ENCODE peak calls at places on chromosomes 3 and 15, in six cellular contexts. One of them, this sample, is unnamed.

GRCh38 chr3:183339461-183340086 is 86.5 kb downstream of the B3GNT5 start:
- DNase-seq in NCI-H1417: no peak
- DNase-seq in T1000: no peak
- DNase-seq in naive thymus-derived CD8-positive, alpha-beta T cell: no peak
- DNase-seq in activated naive CD8-positive, alpha-beta T cell treated with anti-CD3 and anti-CD28 coated beads for 36 hours: no peak
- DNase-seq in Caki2: no peak
- DNase-seq in this sample: no peak

GRCh38 chr3:72185549-72186484 is 400.9 kb upstream of the PROK2 start:
- DNase-seq in T1000: peak
- DNase-seq in Caki2: peak
- DNase-seq in naive thymus-derived CD8-positive, alpha-beta T cell: no peak
- DNase-seq in NCI-H1417: no peak
- DNase-seq in activated naive CD8-positive, alpha-beta T cell treated with anti-CD3 and anti-CD28 coated beads for 36 hours: peak
- DNase-seq in this sample: no peak

GRCh38 chr3:127690823-127691452 is 18.2 kb downstream of the ABTB1 start:
- DNase-seq in NCI-H1417: peak
- DNase-seq in naive thymus-derived CD8-positive, alpha-beta T cell: no peak
- DNase-seq in T1000: peak
- DNase-seq in activated naive CD8-positive, alpha-beta T cell treated with anti-CD3 and anti-CD28 coated beads for 36 hours: no peak
- DNase-seq in Caki2: peak
- DNase-seq in this sample: no peak

GRCh38 chr15:77034620-77035467 is 36.1 kb downstream of the TSPAN3 start:
- DNase-seq in T1000: no peak
- DNase-seq in NCI-H1417: no peak
- DNase-seq in Caki2: no peak
- DNase-seq in activated naive CD8-positive, alpha-beta T cell treated with anti-CD3 and anti-CD28 coated beads for 36 hours: peak
- DNase-seq in naive thymus-derived CD8-positive, alpha-beta T cell: no peak
- DNase-seq in this sample: peak

GRCh38 chr3:46469680-46470357 is 5.1 kb upstream of the LTF start:
- DNase-seq in NCI-H1417: no peak
- DNase-seq in naive thymus-derived CD8-positive, alpha-beta T cell: no peak
- DNase-seq in Caki2: no peak
- DNase-seq in activated naive CD8-positive, alpha-beta T cell treated with anti-CD3 and anti-CD28 coated beads for 36 hours: no peak
- DNase-seq in T1000: no peak
- DNase-seq in this sample: no peak

GRCh38 chr3:177705976-177706866 is 508.9 kb upstream of the TBL1XR1 start:
- DNase-seq in Caki2: no peak
- DNase-seq in NCI-H1417: no peak
- DNase-seq in naive thymus-derived CD8-positive, alpha-beta T cell: no peak
- DNase-seq in T1000: no peak
- DNase-seq in activated naive CD8-positive, alpha-beta T cell treated with anti-CD3 and anti-CD28 coated beads for 36 hours: no peak
- DNase-seq in this sample: no peak

GRCh38 chr3:49602049-49602554 is 47.8 kb downstream of the BSN start:
- DNase-seq in naive thymus-derived CD8-positive, alpha-beta T cell: no peak
- DNase-seq in activated naive CD8-positive, alpha-beta T cell treated with anti-CD3 and anti-CD28 coated beads for 36 hours: no peak
- DNase-seq in T1000: peak
- DNase-seq in NCI-H1417: no peak
- DNase-seq in Caki2: no peak
- DNase-seq in this sample: no peak

GRCh38 chr3:123535580-123535979 is 49.3 kb downstream of the HACD2 start:
- DNase-seq in Caki2: no peak
- DNase-seq in naive thymus-derived CD8-positive, alpha-beta T cell: no peak
- DNase-seq in T1000: no peak
- DNase-seq in activated naive CD8-positive, alpha-beta T cell treated with anti-CD3 and anti-CD28 coated beads for 36 hours: no peak
- DNase-seq in NCI-H1417: no peak
- DNase-seq in this sample: no peak

GRCh38 chr3:190086191-190086590 is 34.5 kb downstream of the P3H2 start:
- DNase-seq in Caki2: no peak
- DNase-seq in T1000: no peak
- DNase-seq in activated naive CD8-positive, alpha-beta T cell treated with anti-CD3 and anti-CD28 coated beads for 36 hours: no peak
- DNase-seq in NCI-H1417: no peak
- DNase-seq in naive thymus-derived CD8-positive, alpha-beta T cell: no peak
- DNase-seq in this sample: no peak

GRCh38 chr3:18440053-18440768 is 15.1 kb upstream of the SATB1 start:
- DNase-seq in naive thymus-derived CD8-positive, alpha-beta T cell: no peak
- DNase-seq in NCI-H1417: no peak
- DNase-seq in T1000: no peak
- DNase-seq in Caki2: no peak
- DNase-seq in activated naive CD8-positive, alpha-beta T cell treated with anti-CD3 and anti-CD28 coated beads for 36 hours: no peak
- DNase-seq in this sample: no peak

GRCh38 chr3:64152100-64152499 is 73.2 kb downstream of the PRICKLE2 start:
- DNase-seq in naive thymus-derived CD8-positive, alpha-beta T cell: no peak
- DNase-seq in NCI-H1417: no peak
- DNase-seq in Caki2: no peak
- DNase-seq in activated naive CD8-positive, alpha-beta T cell treated with anti-CD3 and anti-CD28 coated beads for 36 hours: no peak
- DNase-seq in T1000: no peak
- DNase-seq in this sample: no peak

GRCh38 chr15:80160570-80161156 is 7.9 kb downstream of the FAH start:
- DNase-seq in NCI-H1417: no peak
- DNase-seq in T1000: peak
- DNase-seq in naive thymus-derived CD8-positive, alpha-beta T cell: peak
- DNase-seq in Caki2: peak
- DNase-seq in activated naive CD8-positive, alpha-beta T cell treated with anti-CD3 and anti-CD28 coated beads for 36 hours: peak
- DNase-seq in this sample: no peak

GRCh38 chr3:188296761-188297689 is 143.1 kb downstream of the LPP start:
- DNase-seq in naive thymus-derived CD8-positive, alpha-beta T cell: no peak
- DNase-seq in activated naive CD8-positive, alpha-beta T cell treated with anti-CD3 and anti-CD28 coated beads for 36 hours: no peak
- DNase-seq in NCI-H1417: no peak
- DNase-seq in T1000: no peak
- DNase-seq in Caki2: peak
- DNase-seq in this sample: no peak

GRCh38 chr15:77032647-77033416 is 37.9 kb downstream of the PSTPIP1 start:
- DNase-seq in activated naive CD8-positive, alpha-beta T cell treated with anti-CD3 and anti-CD28 coated beads for 36 hours: no peak
- DNase-seq in naive thymus-derived CD8-positive, alpha-beta T cell: no peak
- DNase-seq in Caki2: no peak
- DNase-seq in NCI-H1417: no peak
- DNase-seq in T1000: no peak
- DNase-seq in this sample: peak

GRCh38 chr3:193997228-193998192 is 138.4 kb upstream of the HES1 start:
- DNase-seq in activated naive CD8-positive, alpha-beta T cell treated with anti-CD3 and anti-CD28 coated beads for 36 hours: no peak
- DNase-seq in NCI-H1417: no peak
- DNase-seq in naive thymus-derived CD8-positive, alpha-beta T cell: no peak
- DNase-seq in T1000: no peak
- DNase-seq in Caki2: no peak
- DNase-seq in this sample: no peak

GRCh38 chr3:144257381-144257780 is 285.8 kb downstream of the DIPK2A start:
- DNase-seq in Caki2: no peak
- DNase-seq in T1000: no peak
- DNase-seq in naive thymus-derived CD8-positive, alpha-beta T cell: no peak
- DNase-seq in activated naive CD8-positive, alpha-beta T cell treated with anti-CD3 and anti-CD28 coated beads for 36 hours: no peak
- DNase-seq in NCI-H1417: no peak
- DNase-seq in this sample: no peak

GRCh38 chr3:53768478-53769459 is 77.5 kb downstream of the CHDH start:
- DNase-seq in naive thymus-derived CD8-positive, alpha-beta T cell: no peak
- DNase-seq in activated naive CD8-positive, alpha-beta T cell treated with anti-CD3 and anti-CD28 coated beads for 36 hours: no peak
- DNase-seq in NCI-H1417: no peak
- DNase-seq in Caki2: no peak
- DNase-seq in T1000: no peak
- DNase-seq in this sample: no peak

GRCh38 chr15:55403531-55403930 is 4.6 kb downstream of the CCPG1 start:
- DNase-seq in Caki2: peak
- DNase-seq in T1000: no peak
- DNase-seq in NCI-H1417: no peak
- DNase-seq in naive thymus-derived CD8-positive, alpha-beta T cell: no peak
- DNase-seq in activated naive CD8-positive, alpha-beta T cell treated with anti-CD3 and anti-CD28 coated beads for 36 hours: no peak
- DNase-seq in this sample: no peak

GRCh38 chr3:128269131-128269775 is 116.0 kb downstream of the EEFSEC start:
- DNase-seq in T1000: no peak
- DNase-seq in NCI-H1417: no peak
- DNase-seq in activated naive CD8-positive, alpha-beta T cell treated with anti-CD3 and anti-CD28 coated beads for 36 hours: no peak
- DNase-seq in naive thymus-derived CD8-positive, alpha-beta T cell: no peak
- DNase-seq in Caki2: no peak
- DNase-seq in this sample: no peak

GRCh38 chr3:49718419-49719213 is 868 bp downstream of the AMIGO3 start:
- DNase-seq in activated naive CD8-positive, alpha-beta T cell treated with anti-CD3 and anti-CD28 coated beads for 36 hours: no peak
- DNase-seq in naive thymus-derived CD8-positive, alpha-beta T cell: no peak
- DNase-seq in NCI-H1417: no peak
- DNase-seq in Caki2: no peak
- DNase-seq in T1000: no peak
- DNase-seq in this sample: no peak

GRCh38 chr15:73174171-73174570 is 121.9 kb downstream of the NEO1 start:
- DNase-seq in naive thymus-derived CD8-positive, alpha-beta T cell: no peak
- DNase-seq in T1000: no peak
- DNase-seq in NCI-H1417: no peak
- DNase-seq in activated naive CD8-positive, alpha-beta T cell treated with anti-CD3 and anti-CD28 coated beads for 36 hours: no peak
- DNase-seq in Caki2: no peak
- DNase-seq in this sample: no peak

This sample was measured in neural crest cell.